ENCODE peak calls at places on chromosomes 1 and 21, in seven cellular contexts. One of them, this sample, is unnamed.

GRCh38 chr21:45769239-45769758 is 125.8 kb downstream of the PCBP3 start:
- DNase-seq in neuronal stem cell: no peak
- DNase-seq in trophoblast cell: no peak
- DNase-seq in mesendoderm: no peak
- DNase-seq in H1: no peak
- DNase-seq in H9: no peak
- DNase-seq in IMR-90: no peak
- DNase-seq in this sample: no peak

GRCh38 chr1:172969611-172970010 is 81.1 kb downstream of the TNFSF18 start:
- DNase-seq in IMR-90: peak
- DNase-seq in neuronal stem cell: no peak
- DNase-seq in mesendoderm: peak
- DNase-seq in trophoblast cell: peak
- DNase-seq in H1: no peak
- DNase-seq in H9: no peak
- DNase-seq in this sample: peak

GRCh38 chr1:112517231-112517630 is 8.5 kb downstream of the WNT2B start:
- DNase-seq in trophoblast cell: no peak
- DNase-seq in IMR-90: no peak
- DNase-seq in mesendoderm: no peak
- DNase-seq in H9: no peak
- DNase-seq in H1: no peak
- DNase-seq in neuronal stem cell: no peak
- DNase-seq in this sample: no peak

GRCh38 chr1:173914366-173914871 is 2.7 kb downstream of the SERPINC1 start:
- DNase-seq in neuronal stem cell: no peak
- DNase-seq in IMR-90: peak
- DNase-seq in H1: peak
- DNase-seq in mesendoderm: peak
- DNase-seq in trophoblast cell: peak
- DNase-seq in H9: peak
- DNase-seq in this sample: peak

GRCh38 chr21:36743446-36743845 is 44.5 kb downstream of the SIM2 start:
- DNase-seq in H1: no peak
- DNase-seq in neuronal stem cell: no peak
- DNase-seq in H9: no peak
- DNase-seq in mesendoderm: no peak
- DNase-seq in IMR-90: no peak
- DNase-seq in trophoblast cell: no peak
- DNase-seq in this sample: no peak

GRCh38 chr21:38984982-38985422 is 179.3 kb downstream of the ETS2 start:
- DNase-seq in trophoblast cell: no peak
- DNase-seq in H1: no peak
- DNase-seq in neuronal stem cell: no peak
- DNase-seq in IMR-90: peak
- DNase-seq in mesendoderm: no peak
- DNase-seq in H9: no peak
- DNase-seq in this sample: peak

GRCh38 chr21:39332175-39332574 is 16.7 kb downstream of the HMGN1 start:
- DNase-seq in trophoblast cell: no peak
- DNase-seq in H9: no peak
- DNase-seq in neuronal stem cell: no peak
- DNase-seq in mesendoderm: peak
- DNase-seq in H1: no peak
- DNase-seq in IMR-90: no peak
- DNase-seq in this sample: no peak

GRCh38 chr1:6777813-6778212 is 7.4 kb upstream of the CAMTA1 start:
- DNase-seq in mesendoderm: no peak
- DNase-seq in H1: no peak
- DNase-seq in trophoblast cell: no peak
- DNase-seq in H9: no peak
- DNase-seq in neuronal stem cell: no peak
- DNase-seq in IMR-90: no peak
- DNase-seq in this sample: no peak

GRCh38 chr1:201509601-201510374 is 2.9 kb upstream of the CSRP1 start:
- DNase-seq in H1: no peak
- DNase-seq in H9: no peak
- DNase-seq in trophoblast cell: peak
- DNase-seq in neuronal stem cell: no peak
- DNase-seq in mesendoderm: no peak
- DNase-seq in IMR-90: no peak
- DNase-seq in this sample: no peak

GRCh38 chr1:50975436-50975835 is 5.4 kb downstream of the CDKN2C start:
- DNase-seq in neuronal stem cell: no peak
- DNase-seq in mesendoderm: no peak
- DNase-seq in IMR-90: no peak
- DNase-seq in trophoblast cell: no peak
- DNase-seq in H9: no peak
- DNase-seq in H1: no peak
- DNase-seq in this sample: no peak

GRCh38 chr1:42070996-42071395 is 82.2 kb upstream of the GUCA2B start:
- DNase-seq in IMR-90: no peak
- DNase-seq in H9: no peak
- DNase-seq in trophoblast cell: no peak
- DNase-seq in neuronal stem cell: no peak
- DNase-seq in mesendoderm: no peak
- DNase-seq in H1: no peak
- DNase-seq in this sample: no peak

GRCh38 chr1:241825581-241825980 is 22.4 kb upstream of the EXO1 start:
- DNase-seq in IMR-90: peak
- DNase-seq in neuronal stem cell: no peak
- DNase-seq in H1: no peak
- DNase-seq in trophoblast cell: no peak
- DNase-seq in mesendoderm: no peak
- DNase-seq in H9: no peak
- DNase-seq in this sample: peak

GRCh38 chr1:53046930-53047329 is 15.1 kb upstream of the PODN start:
- DNase-seq in mesendoderm: no peak
- DNase-seq in IMR-90: peak
- DNase-seq in H9: no peak
- DNase-seq in trophoblast cell: no peak
- DNase-seq in neuronal stem cell: no peak
- DNase-seq in H1: no peak
- DNase-seq in this sample: peak

GRCh38 chr1:196381544-196381943 is 226.7 kb downstream of the KCNT2 start:
- DNase-seq in H9: no peak
- DNase-seq in neuronal stem cell: no peak
- DNase-seq in IMR-90: no peak
- DNase-seq in trophoblast cell: no peak
- DNase-seq in mesendoderm: no peak
- DNase-seq in H1: no peak
- DNase-seq in this sample: no peak

GRCh38 chr1:91537281-91538069 is 36.8 kb downstream of the CDC7 start:
- DNase-seq in H1: no peak
- DNase-seq in mesendoderm: peak
- DNase-seq in H9: no peak
- DNase-seq in trophoblast cell: peak
- DNase-seq in IMR-90: peak
- DNase-seq in neuronal stem cell: no peak
- DNase-seq in this sample: peak

GRCh38 chr1:31747304-31747703 is 16.8 kb downstream of the ADGRB2 start:
- DNase-seq in neuronal stem cell: no peak
- DNase-seq in H9: no peak
- DNase-seq in mesendoderm: no peak
- DNase-seq in IMR-90: no peak
- DNase-seq in trophoblast cell: no peak
- DNase-seq in H1: no peak
- DNase-seq in this sample: no peak

GRCh38 chr1:31745071-31745897 is 18.9 kb downstream of the ADGRB2 start:
- DNase-seq in H1: no peak
- DNase-seq in IMR-90: peak
- DNase-seq in mesendoderm: peak
- DNase-seq in H9: peak
- DNase-seq in neuronal stem cell: no peak
- DNase-seq in trophoblast cell: peak
- DNase-seq in this sample: peak

GRCh38 chr1:31745898-31746668 is 18.1 kb downstream of the ADGRB2 start:
- DNase-seq in trophoblast cell: no peak
- DNase-seq in neuronal stem cell: no peak
- DNase-seq in mesendoderm: no peak
- DNase-seq in H1: no peak
- DNase-seq in IMR-90: no peak
- DNase-seq in H9: no peak
- DNase-seq in this sample: no peak

GRCh38 chr1:31748265-31748859 is 15.8 kb downstream of the ADGRB2 start:
- DNase-seq in H9: no peak
- DNase-seq in IMR-90: peak
- DNase-seq in neuronal stem cell: no peak
- DNase-seq in mesendoderm: peak
- DNase-seq in trophoblast cell: no peak
- DNase-seq in H1: no peak
- DNase-seq in this sample: peak

DNA sequence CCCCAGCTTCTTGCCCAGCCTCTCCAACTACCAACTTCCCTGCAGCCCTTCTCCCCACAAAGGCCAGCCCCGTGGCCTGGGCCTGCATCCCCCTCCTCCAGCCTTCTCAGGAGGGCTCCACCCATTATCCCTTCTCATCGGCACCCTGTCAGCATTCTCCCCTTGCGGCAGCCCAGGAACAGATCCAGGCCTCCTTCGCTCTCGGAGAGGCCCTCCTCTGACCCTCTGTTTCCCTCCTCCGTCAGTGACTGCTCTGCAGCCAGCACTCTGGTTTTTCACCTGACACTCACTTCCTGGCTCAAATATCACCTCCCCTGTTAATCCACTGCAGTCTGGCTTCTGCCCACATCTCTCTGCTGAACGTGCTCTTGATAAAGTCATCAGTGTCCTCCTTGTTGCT is 17.5 kb downstream of the ADGRB2 start:
- DNase-seq in neuronal stem cell: no peak
- DNase-seq in trophoblast cell: no peak
- DNase-seq in IMR-90: no peak
- DNase-seq in H9: no peak
- DNase-seq in H1: no peak
- DNase-seq in mesendoderm: peak
- DNase-seq in this sample: no peak
- H3K4ac ChIP-seq in neuronal stem cell: no peak
- H3K4ac ChIP-seq in trophoblast cell: no peak
- H3K4ac ChIP-seq in IMR-90: no peak
- H3K4ac ChIP-seq in H9: no peak
- H3K4ac ChIP-seq in H1: no peak
- H3K4ac ChIP-seq in mesendoderm: no peak
- H3K4ac ChIP-seq in this sample: no peak

GRCh38 chr1:232813082-232813481 is 7.9 kb downstream of the MAP10 start:
- DNase-seq in H1: no peak
- DNase-seq in H9: no peak
- DNase-seq in neuronal stem cell: no peak
- DNase-seq in mesendoderm: no peak
- DNase-seq in trophoblast cell: no peak
- DNase-seq in IMR-90: no peak
- DNase-seq in this sample: no peak

GRCh38 chr1:232813757-232814156 is 8.5 kb downstream of the MAP10 start:
- DNase-seq in neuronal stem cell: no peak
- DNase-seq in trophoblast cell: no peak
- DNase-seq in H1: no peak
- DNase-seq in H9: no peak
- DNase-seq in mesendoderm: no peak
- DNase-seq in IMR-90: no peak
- DNase-seq in this sample: no peak

GRCh38 chr1:232816324-232816723 is 11.1 kb downstream of the MAP10 start:
- DNase-seq in H1: no peak
- DNase-seq in IMR-90: no peak
- DNase-seq in H9: no peak
- DNase-seq in trophoblast cell: no peak
- DNase-seq in neuronal stem cell: no peak
- DNase-seq in mesendoderm: no peak
- DNase-seq in this sample: no peak

GRCh38 chr1:232810856-232811255 is 5.6 kb downstream of the MAP10 start:
- DNase-seq in mesendoderm: no peak
- DNase-seq in H1: no peak
- DNase-seq in trophoblast cell: no peak
- DNase-seq in H9: no peak
- DNase-seq in IMR-90: no peak
- DNase-seq in neuronal stem cell: no peak
- DNase-seq in this sample: no peak

GRCh38 chr1:232812560-232812959 is 7.3 kb downstream of the MAP10 start:
- DNase-seq in H1: no peak
- DNase-seq in IMR-90: no peak
- DNase-seq in trophoblast cell: no peak
- DNase-seq in mesendoderm: no peak
- DNase-seq in H9: no peak
- DNase-seq in neuronal stem cell: no peak
- DNase-seq in this sample: no peak
- H2AK5ac ChIP-seq in H1: no peak
- H2AK5ac ChIP-seq in IMR-90: no peak
- H2AK5ac ChIP-seq in trophoblast cell: no peak
- H2AK5ac ChIP-seq in mesendoderm: no peak
- H2AK5ac ChIP-seq in H9: no peak
- H2AK5ac ChIP-seq in neuronal stem cell: no peak
- H2AK5ac ChIP-seq in this sample: no peak

DNA sequence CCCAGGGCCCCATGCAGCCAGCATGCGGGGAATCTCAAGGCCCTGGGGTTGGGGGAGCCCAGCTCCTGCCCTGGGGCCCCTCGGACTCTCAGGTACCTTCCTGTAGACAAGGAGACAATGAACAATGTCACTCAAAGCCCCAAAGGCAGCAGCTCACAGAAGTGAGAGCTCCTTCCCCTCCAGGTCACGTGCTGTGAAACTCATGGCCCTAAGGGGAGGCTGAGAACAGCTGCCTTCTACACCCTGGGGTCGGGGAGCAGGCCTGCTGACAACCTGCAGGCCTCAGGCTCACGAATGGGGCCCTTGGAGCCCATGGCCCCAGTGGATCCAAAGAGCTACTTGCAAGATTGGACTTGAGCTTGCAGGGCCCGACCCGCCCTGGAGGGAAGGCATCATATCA is 3.2 kb downstream of the MEGF6 start:
- DNase-seq in IMR-90: no peak
- DNase-seq in mesendoderm: no peak
- DNase-seq in trophoblast cell: no peak
- DNase-seq in H9: no peak
- DNase-seq in H1: no peak
- DNase-seq in neuronal stem cell: no peak
- DNase-seq in this sample: no peak
- H3K4ac ChIP-seq in IMR-90: no peak
- H3K4ac ChIP-seq in mesendoderm: no peak
- H3K4ac ChIP-seq in trophoblast cell: no peak
- H3K4ac ChIP-seq in H9: no peak
- H3K4ac ChIP-seq in H1: no peak
- H3K4ac ChIP-seq in neuronal stem cell: no peak
- H3K4ac ChIP-seq in this sample: no peak

GRCh38 chr1:183070923-183071618 is 47.9 kb downstream of the LAMC1 start:
- DNase-seq in neuronal stem cell: no peak
- DNase-seq in H1: no peak
- DNase-seq in H9: no peak
- DNase-seq in trophoblast cell: no peak
- DNase-seq in mesendoderm: peak
- DNase-seq in IMR-90: peak
- DNase-seq in this sample: peak

GRCh38 chr1:183065168-183065670 is 42.0 kb downstream of the LAMC1 start:
- DNase-seq in mesendoderm: no peak
- DNase-seq in H9: no peak
- DNase-seq in neuronal stem cell: no peak
- DNase-seq in trophoblast cell: no peak
- DNase-seq in IMR-90: no peak
- DNase-seq in H1: no peak
- DNase-seq in this sample: no peak

GRCh38 chr1:183073320-183073719 is 50.1 kb downstream of the LAMC1 start:
- DNase-seq in trophoblast cell: no peak
- DNase-seq in neuronal stem cell: no peak
- DNase-seq in H1: no peak
- DNase-seq in mesendoderm: no peak
- DNase-seq in IMR-90: no peak
- DNase-seq in H9: no peak
- DNase-seq in this sample: no peak

GRCh38 chr1:183070234-183070922 is 47.2 kb downstream of the LAMC1 start:
- DNase-seq in H1: no peak
- DNase-seq in IMR-90: no peak
- DNase-seq in trophoblast cell: no peak
- DNase-seq in H9: no peak
- DNase-seq in mesendoderm: no peak
- DNase-seq in neuronal stem cell: no peak
- DNase-seq in this sample: no peak

GRCh38 chr1:183069562-183070216 is 46.5 kb downstream of the LAMC1 start:
- DNase-seq in H9: no peak
- DNase-seq in neuronal stem cell: no peak
- DNase-seq in trophoblast cell: no peak
- DNase-seq in H1: no peak
- DNase-seq in mesendoderm: no peak
- DNase-seq in IMR-90: no peak
- DNase-seq in this sample: no peak
- H2AK5ac ChIP-seq in H9: no peak
- H2AK5ac ChIP-seq in neuronal stem cell: no peak
- H2AK5ac ChIP-seq in trophoblast cell: no peak
- H2AK5ac ChIP-seq in H1: no peak
- H2AK5ac ChIP-seq in mesendoderm: no peak
- H2AK5ac ChIP-seq in IMR-90: peak
- H2AK5ac ChIP-seq in this sample: peak